ENCODE peak calls at places on chromosomes 12 and 14, in seven cellular contexts. One of them, this sample, is unnamed.

GRCh38 chr14:34498684-34499412 is 36.8 kb upstream of the SPTSSA start:
- DNase-seq in suprapubic skin: no peak
- DNase-seq in fibroblast of lung: peak; percentile 45
- DNase-seq in gastrocnemius medialis: no peak
- DNase-seq in cardiac muscle cell: peak; percentile 28
- DNase-seq in kidney: no peak
- DNase-seq in neural progenitor cell: peak; percentile 36
- DNase-seq in this sample: no peak

GRCh38 chr12:59500335-59500734 is 95.5 kb upstream of the SLC16A7 start:
- DNase-seq in fibroblast of lung: no peak
- DNase-seq in gastrocnemius medialis: no peak
- DNase-seq in kidney: no peak
- DNase-seq in cardiac muscle cell: no peak
- DNase-seq in suprapubic skin: no peak
- DNase-seq in neural progenitor cell: no peak
- DNase-seq in this sample: no peak

GRCh38 chr12:1083086-1083887 is 92.3 kb downstream of the ERC1 start:
- DNase-seq in neural progenitor cell: peak; percentile 45
- DNase-seq in gastrocnemius medialis: no peak
- DNase-seq in cardiac muscle cell: peak; percentile 17
- DNase-seq in fibroblast of lung: no peak
- DNase-seq in suprapubic skin: no peak
- DNase-seq in kidney: no peak
- DNase-seq in this sample: no peak

GRCh38 chr12:72075891-72076557 is 137.4 kb downstream of the TPH2 start:
- DNase-seq in fibroblast of lung: no peak
- DNase-seq in kidney: peak; percentile 33
- DNase-seq in neural progenitor cell: no peak
- DNase-seq in suprapubic skin: no peak
- DNase-seq in gastrocnemius medialis: no peak
- DNase-seq in cardiac muscle cell: no peak
- DNase-seq in this sample: no peak

GRCh38 chr12:32533971-32534590 is 134.7 kb downstream of the FGD4 start:
- DNase-seq in fibroblast of lung: peak; percentile 99
- DNase-seq in gastrocnemius medialis: peak; percentile 79
- DNase-seq in kidney: no peak
- DNase-seq in neural progenitor cell: peak; percentile 24
- DNase-seq in suprapubic skin: no peak
- DNase-seq in cardiac muscle cell: peak; percentile 67
- DNase-seq in this sample: peak; percentile 52

GRCh38 chr12:91332305-91332704 is 149.7 kb upstream of the DCN start:
- DNase-seq in neural progenitor cell: no peak
- DNase-seq in gastrocnemius medialis: no peak
- DNase-seq in suprapubic skin: no peak
- DNase-seq in fibroblast of lung: peak; percentile 65
- DNase-seq in kidney: no peak
- DNase-seq in cardiac muscle cell: no peak
- DNase-seq in this sample: no peak

GRCh38 chr14:24838945-24839616 is 205.1 kb upstream of the GZMB start:
- DNase-seq in neural progenitor cell: peak; percentile 27
- DNase-seq in cardiac muscle cell: peak; percentile 56
- DNase-seq in kidney: no peak
- DNase-seq in fibroblast of lung: no peak
- DNase-seq in suprapubic skin: no peak
- DNase-seq in gastrocnemius medialis: no peak
- DNase-seq in this sample: no peak

GRCh38 chr12:6950944-6951540 is at the start of gene PTPN6:
- DNase-seq in fibroblast of lung: no peak
- DNase-seq in cardiac muscle cell: no peak
- DNase-seq in neural progenitor cell: no peak
- DNase-seq in gastrocnemius medialis: no peak
- DNase-seq in kidney: peak; percentile 86
- DNase-seq in suprapubic skin: no peak
- DNase-seq in this sample: no peak

GRCh38 chr14:51922624-51923023 is 62.2 kb downstream of the GNG2 start:
- DNase-seq in gastrocnemius medialis: no peak
- DNase-seq in neural progenitor cell: peak; percentile 69
- DNase-seq in fibroblast of lung: peak; percentile 37
- DNase-seq in suprapubic skin: no peak
- DNase-seq in cardiac muscle cell: no peak
- DNase-seq in kidney: no peak
- DNase-seq in this sample: no peak

GRCh38 chr14:73467377-73467776 is 9.0 kb upstream of the NUMB start:
- DNase-seq in fibroblast of lung: peak; percentile 59
- DNase-seq in kidney: no peak
- DNase-seq in suprapubic skin: no peak
- DNase-seq in gastrocnemius medialis: no peak
- DNase-seq in neural progenitor cell: no peak
- DNase-seq in cardiac muscle cell: no peak
- DNase-seq in this sample: no peak

GRCh38 chr14:101018561-101019290 is 115.2 kb upstream of the RTL1 start:
- DNase-seq in kidney: peak; percentile 52
- DNase-seq in cardiac muscle cell: no peak
- DNase-seq in suprapubic skin: peak; percentile 49
- DNase-seq in fibroblast of lung: no peak
- DNase-seq in gastrocnemius medialis: no peak
- DNase-seq in neural progenitor cell: no peak
- DNase-seq in this sample: no peak

GRCh38 chr12:46647034-46647433 is 178.8 kb downstream of the SLC38A4 start:
- DNase-seq in gastrocnemius medialis: no peak
- DNase-seq in kidney: no peak
- DNase-seq in fibroblast of lung: no peak
- DNase-seq in suprapubic skin: no peak
- DNase-seq in cardiac muscle cell: no peak
- DNase-seq in neural progenitor cell: no peak
- DNase-seq in this sample: no peak

GRCh38 chr12:111748195-111748803 is 18.4 kb upstream of the ALDH2 start:
- DNase-seq in gastrocnemius medialis: no peak
- DNase-seq in kidney: peak; percentile 44
- DNase-seq in fibroblast of lung: no peak
- DNase-seq in suprapubic skin: no peak
- DNase-seq in cardiac muscle cell: no peak
- DNase-seq in neural progenitor cell: no peak
- DNase-seq in this sample: no peak

GRCh38 chr12:105713901-105714300 is 383.4 kb downstream of the C12orf75 start:
- DNase-seq in fibroblast of lung: no peak
- DNase-seq in cardiac muscle cell: no peak
- DNase-seq in gastrocnemius medialis: no peak
- DNase-seq in suprapubic skin: no peak
- DNase-seq in neural progenitor cell: no peak
- DNase-seq in kidney: no peak
- DNase-seq in this sample: no peak

GRCh38 chr12:128627659-128628058 is 196.1 kb downstream of the SLC15A4 start:
- DNase-seq in fibroblast of lung: no peak
- DNase-seq in suprapubic skin: no peak
- DNase-seq in kidney: no peak
- DNase-seq in cardiac muscle cell: no peak
- DNase-seq in gastrocnemius medialis: no peak
- DNase-seq in neural progenitor cell: no peak
- DNase-seq in this sample: no peak

GRCh38 chr12:26396402-26396801 is 201.0 kb downstream of the SSPN start:
- DNase-seq in kidney: no peak
- DNase-seq in suprapubic skin: no peak
- DNase-seq in gastrocnemius medialis: no peak
- DNase-seq in fibroblast of lung: no peak
- DNase-seq in neural progenitor cell: no peak
- DNase-seq in cardiac muscle cell: no peak
- DNase-seq in this sample: no peak

DNA sequence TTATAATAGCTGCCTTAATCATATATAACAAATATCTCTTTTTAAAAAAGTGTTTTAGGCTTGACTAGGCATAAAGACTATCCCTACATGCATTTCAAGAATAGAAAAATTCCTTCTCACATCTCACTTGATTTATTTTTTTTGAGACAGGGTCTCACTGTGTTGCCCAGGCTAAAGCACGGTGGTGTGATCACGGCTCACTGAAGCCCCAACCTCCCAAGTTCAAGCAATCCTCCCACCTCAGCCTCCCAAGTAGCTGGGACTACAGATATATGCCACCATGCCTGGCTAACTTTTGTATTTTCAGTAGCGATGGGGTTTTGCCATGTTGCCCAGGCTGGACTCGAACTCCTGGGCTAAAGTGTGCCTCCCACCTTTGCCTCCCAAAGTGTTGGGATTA is 59.4 kb downstream of the WDHD1 start:
- DNase-seq in cardiac muscle cell: no peak
- DNase-seq in gastrocnemius medialis: no peak
- DNase-seq in suprapubic skin: no peak
- DNase-seq in fibroblast of lung: no peak
- DNase-seq in kidney: no peak
- DNase-seq in neural progenitor cell: no peak
- DNase-seq in this sample: no peak
- H3K36me3 ChIP-seq in cardiac muscle cell: peaks cover 3% of the 10 kb centered on the region
- H3K36me3 ChIP-seq in gastrocnemius medialis: no peaks in the 10 kb centered on the region
- H3K36me3 ChIP-seq in suprapubic skin: peaks cover 3% of the 10 kb centered on the region
- H3K36me3 ChIP-seq in fibroblast of lung: no peaks in the 10 kb centered on the region
- H3K36me3 ChIP-seq in kidney: no peaks in the 10 kb centered on the region
- H3K36me3 ChIP-seq in neural progenitor cell: peaks cover 17% of the 10 kb centered on the region
- H3K36me3 ChIP-seq in this sample: no peaks in the 10 kb centered on the region

DNA sequence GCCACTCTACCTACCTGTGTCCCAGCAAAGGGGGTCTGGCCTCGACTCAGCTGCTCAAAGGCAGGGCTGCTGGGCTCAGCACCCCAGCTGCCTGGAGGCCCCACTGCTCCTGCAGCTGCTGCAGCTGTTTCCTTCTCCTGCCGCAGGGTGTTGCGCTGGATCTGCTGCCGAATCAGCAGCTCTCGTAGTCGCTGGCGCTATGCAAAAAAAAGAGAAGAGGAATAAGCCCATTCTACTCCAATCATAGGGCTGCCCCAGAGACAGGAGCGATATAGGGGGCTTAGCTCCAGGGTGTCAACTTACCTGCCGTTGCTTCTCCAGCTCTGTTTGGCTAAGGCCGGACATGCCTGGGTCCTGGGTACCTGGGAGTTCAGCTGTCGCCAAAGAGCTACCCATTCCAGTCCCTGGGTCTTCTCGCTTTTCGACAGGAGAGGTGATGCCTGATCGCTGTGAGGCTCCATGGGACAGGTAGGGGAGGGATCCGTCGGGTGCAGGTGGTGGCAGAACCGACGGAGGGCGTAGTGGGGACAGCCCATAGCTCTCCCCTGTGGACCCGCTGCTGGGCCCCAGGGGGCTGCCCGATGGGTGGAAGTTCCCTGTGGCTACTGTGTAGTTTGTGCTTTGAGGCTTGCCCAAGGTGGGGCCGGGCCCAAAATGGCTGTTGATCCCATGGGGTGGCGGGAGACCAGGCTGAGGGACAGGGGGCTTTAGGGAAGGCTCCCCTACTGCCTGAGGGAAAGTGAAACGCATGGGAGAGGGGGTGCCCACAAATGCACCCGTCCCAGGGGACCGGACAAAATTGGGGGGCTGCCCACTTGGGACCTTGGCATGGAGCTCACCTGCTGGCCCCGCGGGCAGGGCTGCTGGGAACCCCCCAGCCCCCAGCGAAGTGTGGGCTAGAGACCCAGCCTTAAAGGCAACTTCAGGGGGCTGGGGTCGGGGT is 20.9 kb downstream of the KMT2D start:
- DNase-seq in fibroblast of lung: no peak
- DNase-seq in gastrocnemius medialis: no peak
- DNase-seq in neural progenitor cell: no peak
- DNase-seq in suprapubic skin: no peak
- DNase-seq in kidney: peak; percentile 70
- DNase-seq in cardiac muscle cell: no peak
- DNase-seq in this sample: no peak
- H3K36me3 ChIP-seq in fibroblast of lung: peaks cover 58% of the 10 kb centered on the region
- H3K36me3 ChIP-seq in gastrocnemius medialis: peaks cover 91% of the 10 kb centered on the region
- H3K36me3 ChIP-seq in neural progenitor cell: no peaks in the 10 kb centered on the region
- H3K36me3 ChIP-seq in suprapubic skin: peaks cover 94% of the 10 kb centered on the region
- H3K36me3 ChIP-seq in kidney: peaks cover 65% of the 10 kb centered on the region
- H3K36me3 ChIP-seq in cardiac muscle cell: peaks cover 66% of the 10 kb centered on the region
- H3K36me3 ChIP-seq in this sample: peaks cover 78% of the 10 kb centered on the region

GRCh38 chr14:55351111-55351510 is 60.5 kb downstream of the ATG14 start:
- DNase-seq in fibroblast of lung: no peak
- DNase-seq in neural progenitor cell: no peak
- DNase-seq in cardiac muscle cell: no peak
- DNase-seq in kidney: no peak
- DNase-seq in suprapubic skin: no peak
- DNase-seq in gastrocnemius medialis: no peak
- DNase-seq in this sample: no peak
- H3K36me3 ChIP-seq in fibroblast of lung: peaks cover 6% of the 10 kb centered on the region
- H3K36me3 ChIP-seq in neural progenitor cell: no peaks in the 10 kb centered on the region
- H3K36me3 ChIP-seq in cardiac muscle cell: no peaks in the 10 kb centered on the region
- H3K36me3 ChIP-seq in kidney: peaks cover 21% of the 10 kb centered on the region
- H3K36me3 ChIP-seq in suprapubic skin: peaks cover 27% of the 10 kb centered on the region
- H3K36me3 ChIP-seq in gastrocnemius medialis: peaks cover 36% of the 10 kb centered on the region
- H3K36me3 ChIP-seq in this sample: peaks cover 23% of the 10 kb centered on the region

DNA sequence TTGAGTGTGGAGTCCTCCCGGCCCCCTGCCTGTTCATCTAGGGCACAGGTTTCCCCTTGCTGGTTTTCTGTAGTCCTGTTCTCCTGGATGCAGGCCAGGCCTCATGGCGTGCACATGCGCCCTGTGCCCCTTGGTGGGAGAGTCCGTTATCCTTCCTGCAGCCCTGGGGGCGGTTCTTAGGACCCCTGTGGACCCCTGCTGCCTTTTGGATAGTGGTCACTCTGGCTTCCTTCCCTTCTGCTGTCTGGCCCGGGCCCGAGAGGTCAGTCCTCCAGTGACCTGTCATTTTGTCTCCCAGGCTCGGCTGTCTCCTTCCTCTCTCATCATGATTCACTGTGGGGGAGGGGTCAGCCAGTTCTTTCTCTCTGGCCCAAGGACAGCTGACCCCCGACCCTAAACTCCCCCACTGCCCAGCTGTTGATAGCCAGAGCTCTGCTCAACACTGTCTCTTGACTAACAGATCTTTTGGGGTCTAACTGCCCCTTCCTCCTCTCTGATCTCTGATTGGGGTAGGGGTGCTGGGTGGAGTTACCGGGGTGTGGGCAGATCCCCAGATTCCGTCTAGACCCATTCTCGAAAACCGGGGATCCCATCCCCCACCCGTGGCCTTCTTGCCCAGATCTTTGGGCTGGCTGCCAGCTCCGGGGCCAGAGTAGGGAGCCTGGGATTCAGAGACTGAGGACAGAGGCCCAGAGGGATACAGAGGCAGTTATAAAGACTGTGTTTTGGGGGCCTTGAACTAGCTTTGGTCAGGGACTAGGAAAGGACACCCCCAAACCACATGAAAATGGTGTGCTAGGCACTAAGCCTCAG is 7.0 kb downstream of the CCND2 start:
- DNase-seq in suprapubic skin: no peak
- DNase-seq in neural progenitor cell: peak; percentile 32
- DNase-seq in gastrocnemius medialis: no peak
- DNase-seq in fibroblast of lung: peak; percentile 47
- DNase-seq in kidney: no peak
- DNase-seq in cardiac muscle cell: no peak
- DNase-seq in this sample: no peak
- H3K36me3 ChIP-seq in suprapubic skin: peaks cover 42% of the 10 kb centered on the region
- H3K36me3 ChIP-seq in neural progenitor cell: peaks cover 7% of the 10 kb centered on the region
- H3K36me3 ChIP-seq in gastrocnemius medialis: no peaks in the 10 kb centered on the region
- H3K36me3 ChIP-seq in fibroblast of lung: no peaks in the 10 kb centered on the region
- H3K36me3 ChIP-seq in kidney: no peaks in the 10 kb centered on the region
- H3K36me3 ChIP-seq in cardiac muscle cell: peaks cover 18% of the 10 kb centered on the region
- H3K36me3 ChIP-seq in this sample: peaks cover 54% of the 10 kb centered on the region